ENCODE peak calls at places on chromosome 12, in five cellular contexts. Q is upper lobe of left lung, N is HepG2, E is GM12878, A is K562. M is an unnamed sample. For H3K9me3 and H3K36me3, the result is how much of the 10 kb centered on the place peaks cover.

GRCh38 chr12:79678306-79678705 is 12.5 kb downstream of the PAWR start:
- ATAC-seq in Q (no peak), E (no peak), A (no peak), N (no peak), M (no peak)

GRCh38 chr12:92518071-92518470 is 184.7 kb upstream of the PLEKHG7 start:
- ATAC-seq in A (no peak), E (no peak), N (no peak), Q (no peak), M (no peak)

GRCh38 chr12:15155271-15155670 is 65.9 kb downstream of the RERG start:
- ATAC-seq in E (no peak), Q (no peak), A (no peak), N (no peak), M (no peak)

GRCh38 chr12:44842669-44843068 is 33.4 kb downstream of the NELL2 start:
- ATAC-seq in N (no peak), Q (no peak), A (no peak), E (no peak), M (no peak)

GRCh38 chr12:31828057-31828456 is 99.2 kb upstream of the AMN1 start:
- ATAC-seq in Q (no peak), N (no peak), A (no peak), E (no peak), M (no peak)

GRCh38 chr12:42969357-42969756 is 379.8 kb upstream of the PRICKLE1 start:
- ATAC-seq in A (no peak), Q (peak), E (no peak), N (no peak), M (peak)

GRCh38 chr12:65654230-65654629 is 170.1 kb upstream of the HMGA2 start:
- ATAC-seq in E (no peak), N (no peak), Q (no peak), A (peak), M (no peak)

GRCh38 chr12:107400686-107401447 is 284.7 kb upstream of the PWP1 start:
- ATAC-seq in Q (no peak), N (no peak), A (no peak), E (no peak), M (peak)

GRCh38 chr12:3744216-3744883 is 8.6 kb downstream of the CRACR2A start:
- ATAC-seq in E (no peak), N (no peak), A (no peak), Q (no peak), M (no peak)

GRCh38 chr12:113019045-113019444 is 37.5 kb upstream of the DTX1 start:
- ATAC-seq in E (no peak), A (no peak), Q (no peak), N (no peak), M (no peak)

GRCh38 chr12:89252284-89252683 is 100.0 kb downstream of the DUSP6 start:
- ATAC-seq in A (no peak), E (no peak), N (no peak), Q (no peak), M (peak)

DNA sequence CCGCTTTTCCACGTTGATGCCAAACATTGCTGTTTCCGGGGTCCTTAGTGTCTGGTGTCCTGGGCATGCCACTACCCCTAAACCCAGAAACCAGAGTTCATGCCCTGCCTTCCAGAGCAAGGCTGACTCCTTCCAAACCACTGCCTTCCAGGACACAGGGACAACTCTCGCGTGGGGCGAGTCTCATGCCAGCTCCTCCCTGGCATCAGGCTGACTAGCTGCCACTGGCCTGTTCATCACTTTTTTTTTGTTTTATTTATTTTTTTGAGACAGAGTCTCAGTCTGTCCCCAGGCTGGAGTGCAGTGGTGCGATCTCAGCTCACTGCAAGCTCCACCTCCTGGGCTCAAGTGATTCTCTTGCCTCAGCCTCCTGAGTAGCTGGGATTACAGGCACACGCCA is 4.8 kb downstream of the SETD1B start:
- ATAC-seq in A (no peak), Q (no peak), E (no peak), N (no peak), M (no peak)
- TF ChIP-seq EP300 in A (no peak), Q (no peak), E (no peak), N (no peak), M (no peak)

DNA sequence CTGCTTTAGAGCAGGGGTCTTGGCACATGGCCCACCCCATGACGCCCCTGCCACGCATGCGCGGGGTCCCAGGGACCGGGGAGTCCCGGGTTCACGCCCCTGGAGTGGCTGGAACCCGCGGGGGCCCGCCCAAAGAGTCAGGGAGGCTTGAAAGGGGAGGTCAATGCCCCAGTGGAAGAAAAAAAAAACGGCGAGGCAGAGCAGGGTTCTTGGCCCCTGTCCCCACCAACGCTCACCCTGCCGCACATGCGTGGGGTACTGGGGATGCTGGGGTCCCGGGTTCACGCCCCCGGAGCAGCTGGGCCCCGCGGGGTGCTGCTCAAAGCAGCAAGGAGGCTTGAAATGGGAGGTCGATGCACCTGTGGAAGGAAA is 319.1 kb downstream of the ALG10 start:
- ATAC-seq in Q (no peak), E (no peak), N (no peak), A (peak), M (no peak)
- H3K9me3 ChIP-seq in Q (under half), E (under half), N (under half), A (under half), M (half or more)

GRCh38 chr12:57488397-57489156 is 709 bp downstream of the MARS1 start:
- ATAC-seq in Q (no peak), N (peak), E (peak), A (peak), M (no peak)

GRCh38 chr12:57487597-57488396 is at the start of gene MARS1:
- ATAC-seq in N (peak), E (peak), A (peak), Q (peak), M (peak)

GRCh38 chr12:57489157-57489641 is 1.3 kb downstream of the MARS1 start:
- ATAC-seq in A (peak), E (no peak), N (no peak), Q (no peak), M (no peak)

GRCh38 chr12:57490126-57490525 is 2.3 kb downstream of the MARS1 start:
- ATAC-seq in E (no peak), A (no peak), Q (no peak), N (no peak), M (no peak)

DNA sequence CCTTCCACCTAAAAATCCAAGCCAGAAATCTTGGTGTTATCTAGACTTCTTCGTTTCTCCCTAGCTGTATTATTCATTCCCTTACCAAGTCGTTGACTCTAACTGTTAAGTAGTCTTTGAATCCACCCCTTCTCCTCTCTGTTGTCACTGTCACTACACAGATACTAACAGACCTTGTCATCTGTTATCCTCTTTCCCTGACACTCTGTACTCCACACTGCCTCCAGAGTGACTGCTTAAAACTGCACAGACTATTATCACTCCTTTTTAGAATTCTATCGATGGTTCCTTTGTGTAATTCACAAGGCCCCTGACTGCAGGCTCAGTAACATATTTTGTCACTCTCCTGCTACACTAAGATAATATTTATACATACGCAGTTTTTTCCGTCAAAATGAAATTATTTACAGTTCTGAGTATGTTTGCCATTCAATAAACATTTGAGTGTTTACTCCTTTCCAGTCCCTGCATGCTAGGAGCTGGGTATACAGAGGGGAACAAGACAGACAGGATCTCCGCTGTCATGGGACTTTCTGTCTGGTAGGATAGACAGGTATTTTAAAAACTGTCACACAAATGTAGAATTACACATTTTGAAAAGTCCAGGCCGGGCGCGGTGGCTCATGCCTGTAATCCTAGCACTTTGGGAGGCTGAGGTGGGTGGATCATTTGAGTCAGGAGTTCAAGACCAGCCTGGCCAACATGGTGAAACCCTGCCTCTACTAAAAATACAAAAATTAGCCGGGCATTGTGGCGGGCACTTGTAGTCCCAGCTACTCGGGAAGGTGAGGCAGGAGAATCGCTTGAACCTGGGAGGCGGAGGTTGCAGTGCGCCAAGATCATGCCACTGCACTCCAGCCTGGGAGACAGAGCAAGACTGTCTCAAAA is 3.8 kb downstream of the MARS1 start:
- ATAC-seq in N (peak), E (peak), A (peak), Q (no peak), M (no peak)
- H3K36me3 ChIP-seq in N (under half), E (under half), A (half or more), Q (under half), M (half or more)

GRCh38 chr12:47085815-47086252 is 6.1 kb upstream of the AMIGO2 start:
- ATAC-seq in N (peak), E (peak), A (peak), Q (peak), M (no peak)
- TF ChIP-seq EP300 in N (no peak), E (no peak), A (peak), Q (no peak), M (no peak)

DNA sequence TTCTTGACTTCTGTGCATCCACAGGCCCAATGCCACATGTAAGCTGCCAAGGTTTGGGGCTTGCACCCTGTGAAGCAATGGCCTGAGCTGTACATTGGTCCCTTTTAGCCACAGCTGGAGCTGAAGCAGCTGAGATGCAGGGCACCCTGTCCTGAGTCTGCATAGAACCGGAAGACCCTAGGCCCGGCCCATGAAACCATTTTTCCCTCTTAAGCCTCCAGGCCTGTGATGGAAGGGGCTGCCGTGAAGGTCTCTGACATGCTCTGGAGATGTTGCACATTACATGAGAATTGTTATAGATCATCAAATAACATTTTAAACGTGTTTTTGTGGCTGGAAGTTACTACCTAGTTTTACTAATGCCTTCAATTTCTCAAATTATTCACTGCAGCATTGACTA is 188.7 kb downstream of the RPAP3 start:
- ATAC-seq in N (no peak), A (no peak), Q (no peak), E (no peak), M (no peak)
- H3K9me3 ChIP-seq in N (under half), A (under half), Q (under half), E (under half), M (under half)

DNA sequence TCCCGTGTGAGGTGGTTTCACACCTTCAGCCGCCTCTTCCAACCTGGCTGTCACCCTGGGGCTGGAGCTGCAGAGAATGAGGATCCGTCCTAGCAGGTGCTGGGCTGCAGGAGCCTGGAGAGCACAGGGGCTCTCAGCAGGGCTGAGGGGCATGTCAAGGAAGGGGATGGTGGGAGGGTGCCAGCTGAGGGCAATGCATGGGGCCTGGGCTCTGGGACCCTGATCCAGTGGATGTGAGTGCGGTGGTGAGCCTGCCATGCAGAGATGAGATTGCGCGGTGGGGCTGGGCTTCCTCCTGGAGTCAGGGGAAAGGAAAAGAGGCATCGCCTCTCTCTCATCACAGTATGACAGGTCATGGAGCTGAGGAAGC is 31.5 kb downstream of the ANAPC7 start:
- ATAC-seq in N (peak), E (no peak), A (peak), Q (no peak), M (no peak)
- H3K36me3 ChIP-seq in N (under half), E (under half), A (half or more), Q (half or more), M (half or more)

DNA sequence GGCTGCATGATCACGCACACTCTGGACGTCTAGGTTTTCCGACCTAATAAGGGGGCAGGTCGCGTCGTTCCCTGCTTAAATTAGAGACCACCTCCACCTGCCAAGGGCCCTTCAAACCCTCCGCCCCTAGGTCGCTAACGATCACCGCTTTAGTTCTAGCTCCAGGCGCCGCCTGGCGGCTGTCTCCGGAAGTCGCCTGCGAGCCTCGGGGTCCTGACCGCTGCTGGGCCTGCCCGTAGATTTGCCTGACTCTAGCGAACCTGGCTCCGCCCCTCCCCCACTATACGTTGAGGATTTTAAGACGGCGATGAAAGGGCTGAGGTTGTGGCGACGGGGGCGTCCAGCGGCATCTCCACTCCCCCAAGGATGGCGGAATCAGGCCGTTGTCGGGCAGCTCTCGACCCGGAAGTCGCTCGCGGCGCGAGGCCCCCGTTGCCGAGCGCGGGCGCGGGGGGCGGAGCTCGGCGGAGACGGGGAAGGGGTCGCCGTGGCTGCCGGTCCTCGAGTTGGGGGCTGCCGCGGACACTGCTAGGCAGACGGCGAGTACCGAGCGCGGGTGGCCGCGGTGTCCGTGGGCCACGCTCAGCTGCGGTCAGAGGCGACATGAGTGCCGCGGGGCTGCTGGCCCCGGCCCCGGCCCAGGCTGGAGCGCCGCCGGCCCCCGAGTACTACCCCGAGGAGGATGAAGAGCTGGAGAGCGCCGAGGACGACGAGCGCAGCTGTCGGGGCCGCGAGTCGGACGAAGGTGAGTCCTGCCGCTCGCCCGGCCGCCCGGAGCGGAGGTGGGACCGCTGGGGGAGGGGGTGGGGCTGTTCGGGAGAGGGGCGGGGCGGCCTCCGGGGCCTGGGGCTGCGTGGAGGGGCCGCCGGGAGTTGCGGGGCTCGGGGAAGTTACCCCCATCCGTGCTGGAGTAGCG is at the start of gene SUDS3:
- ATAC-seq in A (peak), Q (peak), E (peak), N (peak), M (peak)
- TF ChIP-seq EP300 in A (peak), Q (no peak), E (peak), N (no peak), M (no peak)

GRCh38 chr12:131074221-131075083 is 120.7 kb downstream of the ADGRD1 start:
- ATAC-seq in Q (peak), E (peak), N (no peak), A (no peak), M (peak)
- H3K9me3 ChIP-seq in Q (under half), E (under half), N (under half), A (under half), M (under half)